ENCODE peak calls at places on chromosomes 6 and 20, in five cellular contexts. P is IMR-90, F is K562, G is SK-N-SH, Y is HepG2. R is an unnamed sample.

GRCh38 chr6:113104546-113105325 is 752.4 kb upstream of the MARCKS start:
- DNase-seq in P (no peak), F (no peak), G (no peak), Y (no peak), R (no peak)

GRCh38 chr6:26431258-26432162 is 8.8 kb upstream of the BTN3A3 start:
- DNase-seq in P (no peak), F (no peak), G (no peak), Y (no peak), R (no peak)

GRCh38 chr20:18739785-18740184 is 73.8 kb upstream of the SCP2D1 start:
- DNase-seq in P (peak), F (peak), G (peak), Y (no peak), R (no peak)

GRCh38 chr20:1959156-1959555 is 34.7 kb downstream of the PDYN start:
- DNase-seq in P (no peak), F (no peak), G (no peak), Y (no peak), R (no peak)

GRCh38 chr20:36575066-36575743 is 1.8 kb downstream of the TGIF2 start:
- DNase-seq in P (peak), F (peak), G (peak), Y (peak), R (no peak)

GRCh38 chr6:18741741-18742140 is 354.6 kb downstream of the RNF144B start:
- DNase-seq in P (no peak), F (no peak), G (no peak), Y (no peak), R (no peak)

GRCh38 chr6:26613717-26614683 is 17.2 kb downstream of the ABT1 start:
- DNase-seq in P (no peak), F (no peak), G (peak), Y (no peak), R (no peak)

GRCh38 chr20:63321148-63321831 is 28.3 kb downstream of the COL20A1 start:
- DNase-seq in P (peak), F (no peak), G (no peak), Y (no peak), R (no peak)

GRCh38 chr6:32146287-32146686 is 5.5 kb downstream of the PRRT1 start:
- DNase-seq in P (no peak), F (no peak), G (no peak), Y (no peak), R (no peak)

GRCh38 chr6:20810732-20811111 is 276.5 kb downstream of the CDKAL1 start:
- DNase-seq in P (no peak), F (no peak), G (no peak), Y (no peak), R (no peak)

GRCh38 chr6:19715166-19715558 is 122.0 kb upstream of the ID4 start:
- DNase-seq in P (no peak), F (no peak), G (no peak), Y (no peak), R (no peak)

GRCh38 chr6:37990762-37991525 is 171.4 kb downstream of the ZFAND3 start:
- DNase-seq in P (peak), F (no peak), G (no peak), Y (no peak), R (no peak)

DNA sequence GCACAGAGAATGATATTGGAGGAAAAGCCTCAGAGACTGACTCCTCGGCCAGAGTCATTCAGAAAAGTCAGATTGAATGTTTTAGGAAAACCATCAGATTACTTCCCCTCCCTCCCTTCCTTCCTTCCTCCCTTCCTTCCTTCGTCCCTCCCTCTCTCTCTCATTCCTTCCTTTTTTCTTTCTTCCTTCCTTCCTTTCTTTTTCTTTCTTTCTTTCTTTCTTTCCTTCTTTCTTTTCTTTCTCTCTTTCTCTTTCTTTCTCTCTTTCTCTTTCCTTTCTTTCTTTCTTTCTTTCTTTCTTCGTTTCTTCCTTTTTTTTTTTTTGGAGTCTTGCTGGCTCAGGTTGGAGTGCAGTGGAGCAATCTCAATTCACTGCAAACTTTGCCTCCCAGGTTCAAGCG is 7.4 kb downstream of the OCSTAMP start:
- DNase-seq in P (no peak), F (no peak), G (no peak), Y (no peak), R (no peak)
- TF ChIP-seq MXI1 in P (no peak), F (no peak), G (no peak), Y (no peak), R (no peak)

DNA sequence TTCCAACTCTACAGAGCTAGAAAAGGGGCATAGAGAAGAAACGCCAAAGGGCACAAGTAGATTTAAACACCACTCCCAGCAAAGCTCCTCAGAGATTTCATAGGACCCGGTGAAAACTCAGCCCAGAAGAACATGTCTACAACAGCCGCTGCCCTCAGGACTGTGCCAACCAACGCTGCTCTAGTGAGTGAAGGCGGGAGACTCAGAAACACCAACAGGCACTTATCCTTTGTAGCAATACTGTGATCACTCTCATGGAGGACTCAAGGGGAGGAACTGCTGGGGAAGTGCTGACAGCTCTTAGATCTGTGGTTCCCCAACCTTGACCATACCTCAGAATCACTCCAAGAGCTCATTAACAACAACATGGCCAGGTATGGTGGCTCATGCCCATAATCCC is 39.5 kb downstream of the STAU1 start:
- DNase-seq in P (no peak), F (no peak), G (no peak), Y (no peak), R (no peak)
- TF ChIP-seq MXI1 in P (no peak), F (no peak), G (no peak), Y (no peak), R (no peak)

GRCh38 chr6:138588805-138589434 is 89.6 kb upstream of the NHSL1 start:
- DNase-seq in P (peak), F (peak), G (peak), Y (peak), R (peak)
- TF ChIP-seq MXI1 in P (no peak), F (no peak), G (no peak), Y (no peak), R (no peak)

DNA sequence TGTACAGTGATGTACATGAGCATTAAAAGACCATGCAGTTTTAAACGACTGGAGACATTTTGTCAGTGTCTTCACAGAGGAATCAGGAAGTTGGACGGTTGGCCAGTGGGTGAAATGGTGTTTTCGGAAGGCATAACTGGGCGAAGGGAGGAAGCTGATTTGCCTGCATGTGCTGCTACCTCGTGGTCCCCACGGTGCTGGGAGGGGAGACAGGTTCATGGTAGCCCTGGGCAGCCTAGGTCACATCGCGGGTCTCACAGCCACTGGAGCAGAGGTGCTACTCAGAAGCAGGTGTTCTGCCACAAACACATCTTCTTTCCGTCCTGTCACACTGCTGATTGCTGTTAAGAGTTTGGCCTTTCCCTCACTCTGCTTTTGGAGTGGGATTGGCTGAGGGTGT is 35.2 kb downstream of the HIVEP1 start:
- DNase-seq in P (no peak), F (no peak), G (no peak), Y (no peak), R (no peak)
- TF ChIP-seq MXI1 in P (no peak), F (no peak), G (no peak), Y (no peak), R (no peak)

DNA sequence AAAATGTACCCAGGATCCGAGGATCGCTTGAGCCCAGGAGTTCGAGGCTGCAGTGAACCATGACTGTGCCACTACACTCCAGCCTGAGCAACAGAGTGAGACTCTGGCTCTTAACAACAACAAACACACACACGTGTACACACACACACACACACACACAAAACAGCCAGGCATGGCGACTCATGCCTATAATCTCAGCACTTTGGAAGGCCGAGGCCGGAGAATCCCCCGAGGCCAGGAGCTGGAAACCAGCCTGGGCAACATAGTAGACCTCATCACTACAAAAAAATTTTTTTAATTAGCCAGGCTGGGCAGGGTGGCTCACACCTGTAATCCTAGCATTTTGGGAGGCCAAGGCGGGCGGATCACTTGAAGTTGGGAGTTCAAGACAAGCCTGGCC is 23.3 kb upstream of the ARFGEF2 start:
- DNase-seq in P (peak), F (no peak), G (no peak), Y (no peak), R (no peak)
- TF ChIP-seq MXI1 in P (no peak), F (no peak), G (no peak), Y (no peak), R (no peak)

DNA sequence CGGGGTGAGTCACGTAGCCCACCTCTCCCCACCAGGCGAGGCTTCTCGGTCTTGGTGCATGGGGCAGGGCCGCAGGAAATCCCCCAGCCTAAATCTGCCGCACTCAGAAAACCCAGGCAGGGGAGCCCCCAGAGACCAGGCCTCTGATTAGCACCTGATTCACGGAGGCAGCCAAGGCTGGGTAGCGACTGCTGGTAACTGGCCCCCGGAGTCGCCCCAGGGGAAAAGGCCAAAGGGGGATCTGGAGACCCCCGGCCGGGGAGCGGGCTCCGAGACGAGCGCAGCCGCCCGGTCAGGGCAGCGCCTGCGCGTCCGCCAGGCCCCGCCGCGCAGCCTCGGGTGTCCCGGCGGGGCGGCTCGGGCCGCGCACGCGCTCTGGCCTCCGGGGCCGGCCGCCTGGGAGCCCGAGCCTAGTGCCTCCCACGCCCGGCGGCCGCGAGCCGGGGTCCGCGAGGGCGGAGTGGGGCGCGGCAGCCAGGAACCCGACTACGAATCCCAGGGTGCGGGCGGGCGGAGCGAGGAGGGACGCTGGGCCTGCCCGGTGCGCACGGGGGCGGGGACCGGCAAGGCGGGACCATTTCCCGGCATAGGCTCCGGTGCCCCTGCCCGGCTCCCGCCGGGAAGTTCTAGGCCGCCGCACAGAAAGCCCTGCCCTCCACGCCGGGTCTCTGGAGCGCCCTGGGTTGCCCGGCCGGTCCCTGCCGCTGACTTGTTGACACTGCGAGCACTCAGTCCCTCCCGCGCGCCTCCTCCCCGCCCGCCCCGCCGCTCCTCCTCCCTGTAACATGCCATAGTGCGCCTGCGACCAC is at the start of gene DUSP22:
- DNase-seq in P (peak), F (peak), G (peak), Y (peak), R (peak)
- TF ChIP-seq MXI1 in P (peak), F (no peak), G (no peak), Y (no peak), R (no peak)

DNA sequence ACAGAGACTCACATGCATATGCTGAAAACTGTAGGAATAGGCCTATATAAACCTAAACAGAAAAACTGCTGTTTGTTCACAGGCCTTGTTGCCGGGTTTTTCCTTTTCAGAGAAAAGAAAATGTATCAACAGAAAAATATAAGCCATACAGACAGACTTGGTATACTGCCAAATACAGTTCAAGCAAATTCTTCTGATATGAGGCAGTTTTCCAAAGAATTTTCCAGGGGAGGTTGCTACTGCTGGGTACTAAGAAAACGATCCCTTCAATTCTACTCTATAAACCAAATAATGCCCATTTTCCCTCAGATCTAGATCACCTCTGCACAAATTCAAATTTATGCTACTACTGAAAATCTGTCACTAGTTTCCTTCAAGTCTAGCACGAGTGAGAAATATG is 59.4 kb downstream of the ME1 start:
- DNase-seq in P (peak), F (no peak), G (no peak), Y (no peak), R (no peak)
- TF ChIP-seq MXI1 in P (no peak), F (no peak), G (no peak), Y (no peak), R (no peak)

GRCh38 chr20:37776049-37776448 is 82.2 kb downstream of the CTNNBL1 start:
- DNase-seq in P (no peak), F (no peak), G (no peak), Y (no peak), R (no peak)
- TF ChIP-seq MXI1 in P (no peak), F (no peak), G (no peak), Y (no peak), R (no peak)

DNA sequence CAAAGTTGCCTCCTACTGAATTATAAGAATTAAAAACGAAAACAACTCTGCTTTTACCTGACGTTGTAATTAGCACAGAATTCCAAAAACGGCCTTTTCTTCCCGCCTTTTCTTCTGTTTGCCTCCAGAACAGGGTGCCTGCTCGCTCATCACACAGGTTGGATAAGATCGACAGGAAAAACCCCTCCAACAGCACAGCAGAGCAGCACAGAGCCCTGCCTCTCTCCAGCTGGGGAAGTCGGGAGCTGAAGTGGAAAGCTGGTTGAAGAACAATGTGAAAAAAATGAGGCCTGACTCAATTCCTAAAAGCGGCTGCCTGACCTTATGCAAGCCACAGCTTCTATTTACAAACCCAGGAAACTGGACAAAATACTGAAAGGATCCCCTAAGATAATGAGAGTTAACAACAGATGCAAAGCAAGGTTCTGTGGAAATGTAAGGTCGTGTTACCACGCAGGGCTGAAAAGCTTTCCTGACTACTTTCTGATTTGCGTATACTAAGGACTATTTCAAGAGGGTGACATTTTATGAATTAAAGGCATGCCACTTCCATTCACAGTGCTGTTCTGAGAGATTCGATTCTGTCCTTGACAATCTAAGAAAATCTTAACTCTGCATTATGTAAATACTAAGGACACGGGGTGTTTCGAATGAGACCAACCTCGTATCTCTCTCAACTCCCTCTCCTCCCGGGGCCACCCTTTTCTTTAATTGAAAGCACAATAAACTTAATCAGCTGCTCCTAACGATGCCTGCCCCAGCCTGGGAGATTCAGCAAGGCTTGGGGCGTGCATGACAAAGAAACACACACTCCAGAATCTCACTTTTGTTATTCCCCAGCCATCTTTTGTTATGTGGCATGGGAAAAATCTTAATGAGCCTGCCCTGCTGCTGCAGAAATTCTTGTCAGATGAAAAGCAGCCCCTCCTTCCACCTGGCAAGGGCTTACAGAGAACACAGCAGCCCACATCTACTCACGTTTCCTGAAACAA is 117.1 kb downstream of the TTLL2 start:
- DNase-seq in P (no peak), F (no peak), G (peak), Y (no peak), R (no peak)
- TF ChIP-seq MXI1 in P (no peak), F (no peak), G (no peak), Y (no peak), R (no peak)

R was measured in GM12878.